ENCODE peak calls at places on chromosomes 11 and 22, in nine cellular contexts. E, L, I, N, U, T, F, G and D are unnamed samples.

GRCh38 chr11:111308140-111308539 is 9.8 kb downstream of the POU2AF3 start:
- DNase-seq in G (peak), I (no peak), T (no peak), N (no peak), E (no peak), F (no peak), L (no peak), U (no peak), D (no peak)

GRCh38 chr11:131748146-131749050 is 378.0 kb downstream of the NTM start:
- DNase-seq in E (peak), I (peak), N (peak), G (no peak), F (peak), T (peak), L (peak), U (no peak), D (no peak)

GRCh38 chr11:59801981-59802638 is 8.5 kb downstream of the MRPL16 start:
- DNase-seq in L (no peak), G (no peak), E (no peak), I (no peak), T (no peak), F (no peak), N (no peak), U (no peak), D (no peak)

GRCh38 chr22:32775957-32776356 is 25.5 kb upstream of the TIMP3 start:
- DNase-seq in U (no peak), F (no peak), I (no peak), N (no peak), L (no peak), T (peak), G (no peak), E (no peak), D (no peak)

GRCh38 chr11:130909650-130910049 is 6.6 kb downstream of the SNX19 start:
- DNase-seq in T (no peak), I (no peak), L (no peak), N (peak), G (no peak), U (no peak), E (peak), F (no peak), D (no peak)

GRCh38 chr11:130442728-130443127 is 5.7 kb upstream of the ADAMTS15 start:
- DNase-seq in T (no peak), N (no peak), L (no peak), F (no peak), E (no peak), U (no peak), G (no peak), I (no peak), D (no peak)

GRCh38 chr22:16562711-16563554 is 29.7 kb downstream of the CCT8L2 start:
- DNase-seq in U (no peak), G (peak), F (no peak), E (no peak), T (peak), N (no peak), L (peak), I (no peak), D (no peak)

GRCh38 chr11:124674168-124674517 is 439 bp downstream of the SPA17 start:
- DNase-seq in G (no peak), E (no peak), N (no peak), I (no peak), L (no peak), U (no peak), F (no peak), T (no peak), D (no peak)

GRCh38 chr11:16469968-16470367 is 113.6 kb upstream of the SOX6 start:
- DNase-seq in E (peak), F (no peak), U (no peak), G (no peak), I (no peak), T (no peak), N (no peak), L (no peak), D (no peak)